ENCODE peak calls at places on chromosomes 1 and 21, in five cellular contexts. G, V, Z, M and P are unnamed samples.

GRCh38 chr1:158148458-158148857 is 32.2 kb upstream of the CD1D start:
- DNase-seq in G (no peak), V (no peak), Z (no peak), M (no peak), P (no peak)

GRCh38 chr1:111538343-111539035 is 35.1 kb upstream of the ADORA3 start:
- DNase-seq in G (peak), V (no peak), Z (no peak), M (no peak), P (no peak)

GRCh38 chr1:83029916-83030315 is 969.0 kb downstream of the TTLL7 start:
- DNase-seq in G (no peak), V (no peak), Z (no peak), M (no peak), P (no peak)

GRCh38 chr1:154975409-154976205 is 1.1 kb downstream of the CKS1B start:
- DNase-seq in G (peak), V (peak), Z (peak), M (peak), P (no peak)

GRCh38 chr1:86906419-86906818 is 7.5 kb downstream of the SELENOF start:
- DNase-seq in G (no peak), V (no peak), Z (no peak), M (no peak), P (no peak)

GRCh38 chr1:201686709-201687455 is 142.1 kb upstream of the IPO9 start:
- DNase-seq in G (peak), V (peak), Z (peak), M (no peak), P (no peak)

GRCh38 chr1:156625436-156626078 is 6.3 kb downstream of the HAPLN2 start:
- DNase-seq in G (peak), V (peak), Z (peak), M (peak), P (no peak)

GRCh38 chr1:83999316-83999819 is 436 bp upstream of the TTLL7 start:
- DNase-seq in G (peak), V (peak), Z (peak), M (no peak), P (no peak)

GRCh38 chr1:167297222-167298214 is 76.8 kb downstream of the POU2F1 start:
- DNase-seq in G (peak), V (no peak), Z (no peak), M (peak), P (no peak)

GRCh38 chr1:207404849-207405525 is 49.1 kb upstream of the CR2 start:
- DNase-seq in G (no peak), V (peak), Z (peak), M (peak), P (peak)

GRCh38 chr1:180157108-180157507 is 2.4 kb downstream of the QSOX1 start:
- DNase-seq in G (peak), V (no peak), Z (no peak), M (no peak), P (no peak)

GRCh38 chr1:215905493-215906095 is 338.5 kb downstream of the KCTD3 start:
- DNase-seq in G (no peak), V (peak), Z (no peak), M (no peak), P (no peak)

GRCh38 chr1:94650301-94650700 is 108.7 kb upstream of the F3 start:
- DNase-seq in G (no peak), V (no peak), Z (no peak), M (peak), P (no peak)

GRCh38 chr1:209626633-209627348 is 25.4 kb downstream of the LAMB3 start:
- DNase-seq in G (no peak), V (no peak), Z (no peak), M (no peak), P (no peak)

GRCh38 chr1:206566976-206567375 is 45.3 kb downstream of the EIF2D start:
- DNase-seq in G (no peak), V (no peak), Z (no peak), M (no peak), P (no peak)

GRCh38 chr1:202005958-202006357 is 4.4 kb upstream of the ELF3 start:
- DNase-seq in G (no peak), V (peak), Z (no peak), M (no peak), P (no peak)

GRCh38 chr1:25053576-25054075 is 123.5 kb upstream of the RUNX3 start:
- DNase-seq in G (no peak), V (no peak), Z (no peak), M (no peak), P (no peak)

GRCh38 chr1:207259391-207259790 is 62.1 kb upstream of the CD55 start:
- DNase-seq in G (no peak), V (peak), Z (no peak), M (no peak), P (no peak)

GRCh38 chr1:10935241-10935640 is 77.2 kb upstream of the TARDBP start:
- DNase-seq in G (no peak), V (no peak), Z (no peak), M (no peak), P (no peak)

GRCh38 chr1:97621955-97622354 is 298.9 kb downstream of the DPYD start:
- DNase-seq in G (no peak), V (no peak), Z (no peak), M (no peak), P (no peak)

GRCh38 chr1:222844108-222844779 is 29.4 kb downstream of the DISP1 start:
- DNase-seq in G (no peak), V (peak), Z (no peak), M (no peak), P (no peak)

GRCh38 chr1:245931450-245931849 is 575.6 kb downstream of the SMYD3 start:
- DNase-seq in G (no peak), V (no peak), Z (no peak), M (no peak), P (no peak)

GRCh38 chr1:245690153-245690552 is 535.4 kb downstream of the KIF26B start:
- DNase-seq in G (no peak), V (no peak), Z (no peak), M (no peak), P (no peak)

GRCh38 chr1:206904423-206905142 is 7.3 kb downstream of the IL24 start:
- DNase-seq in G (no peak), V (no peak), Z (no peak), M (no peak), P (no peak)

GRCh38 chr1:59819566-59820438 is 5.1 kb downstream of the HOOK1 start:
- DNase-seq in G (no peak), V (no peak), Z (no peak), M (no peak), P (no peak)

GRCh38 chr21:23543334-23543733 is 2063.9 kb downstream of the MRPL39 start:
- DNase-seq in G (no peak), V (no peak), Z (no peak), M (no peak), P (no peak)

GRCh38 chr1:210330279-210330866 is 1.7 kb downstream of the HHAT start:
- DNase-seq in G (peak), V (no peak), Z (no peak), M (no peak), P (no peak)

GRCh38 chr21:42225571-42226155 is 6.7 kb downstream of the ABCG1 start:
- DNase-seq in G (peak), V (no peak), Z (no peak), M (no peak), P (no peak)

GRCh38 chr1:240407407-240407806 is 204.5 kb downstream of the GREM2 start:
- DNase-seq in G (no peak), V (no peak), Z (no peak), M (no peak), P (no peak)

GRCh38 chr1:83764209-83764608 is 234.7 kb downstream of the TTLL7 start:
- DNase-seq in G (no peak), V (peak), Z (no peak), M (peak), P (no peak)

GRCh38 chr1:66316464-66317155 is 217.3 kb upstream of the SGIP1 start:
- DNase-seq in G (no peak), V (no peak), Z (no peak), M (no peak), P (no peak)

GRCh38 chr1:77976433-77977076 is 2.3 kb downstream of the FUBP1 start:
- DNase-seq in G (no peak), V (peak), Z (no peak), M (no peak), P (no peak)

GRCh38 chr1:22111620-22112019 is 31.3 kb downstream of the WNT4 start:
- DNase-seq in G (no peak), V (no peak), Z (no peak), M (no peak), P (no peak)
- H3K27ac ChIP-seq in G (no peak), V (no peak), Z (no peak), M (no peak), P (no peak)

DNA sequence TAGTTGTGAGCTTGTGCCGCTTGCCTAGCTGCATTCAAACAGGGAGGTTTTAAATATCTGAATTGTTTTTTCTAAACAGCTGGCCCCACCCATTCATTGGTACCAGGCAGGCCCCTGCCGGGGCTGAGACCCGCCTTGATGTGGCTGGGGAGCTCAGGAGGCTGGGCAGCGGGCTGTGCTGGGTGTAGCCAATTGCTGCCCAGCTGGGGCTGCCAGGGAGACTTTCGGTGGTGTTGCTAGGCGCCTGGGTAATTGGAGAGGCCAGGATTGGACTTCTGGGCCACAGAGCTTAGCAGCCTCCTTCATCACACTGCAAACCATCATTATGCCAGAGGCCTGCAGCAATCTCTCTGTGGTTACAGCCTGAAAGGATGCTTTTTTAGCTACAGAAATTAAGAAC is 12.2 kb downstream of the RHBDL2 start:
- DNase-seq in G (no peak), V (no peak), Z (no peak), M (no peak), P (no peak)
- H3K4me3 ChIP-seq in G (no peak), V (no peak), Z (no peak), M (no peak), P (no peak)

GRCh38 chr1:58065520-58065919 is 481.0 kb downstream of the OMA1 start:
- DNase-seq in G (no peak), V (peak), Z (no peak), M (peak), P (no peak)

GRCh38 chr1:58067082-58067481 is 479.4 kb downstream of the OMA1 start:
- DNase-seq in G (no peak), V (peak), Z (no peak), M (no peak), P (peak)

GRCh38 chr1:58063095-58063494 is 483.4 kb downstream of the OMA1 start:
- DNase-seq in G (no peak), V (no peak), Z (no peak), M (no peak), P (no peak)

GRCh38 chr1:58062635-58063034 is 483.9 kb downstream of the OMA1 start:
- DNase-seq in G (no peak), V (no peak), Z (no peak), M (no peak), P (peak)

GRCh38 chr1:58064281-58064680 is 482.2 kb downstream of the OMA1 start:
- DNase-seq in G (no peak), V (peak), Z (no peak), M (no peak), P (no peak)
- H3K9ac ChIP-seq in G (no peak), V (no peak), Z (no peak), M (no peak), P (no peak)

GRCh38 chr1:19109545-19109944 is 100.5 kb downstream of the UBR4 start:
- DNase-seq in G (no peak), V (no peak), Z (no peak), M (no peak), P (no peak)

GRCh38 chr1:19113362-19114092 is 96.5 kb downstream of the UBR4 start:
- DNase-seq in G (peak), V (peak), Z (peak), M (peak), P (peak)

GRCh38 chr1:19115082-19115808 is 94.8 kb downstream of the UBR4 start:
- DNase-seq in G (no peak), V (no peak), Z (no peak), M (no peak), P (no peak)

DNA sequence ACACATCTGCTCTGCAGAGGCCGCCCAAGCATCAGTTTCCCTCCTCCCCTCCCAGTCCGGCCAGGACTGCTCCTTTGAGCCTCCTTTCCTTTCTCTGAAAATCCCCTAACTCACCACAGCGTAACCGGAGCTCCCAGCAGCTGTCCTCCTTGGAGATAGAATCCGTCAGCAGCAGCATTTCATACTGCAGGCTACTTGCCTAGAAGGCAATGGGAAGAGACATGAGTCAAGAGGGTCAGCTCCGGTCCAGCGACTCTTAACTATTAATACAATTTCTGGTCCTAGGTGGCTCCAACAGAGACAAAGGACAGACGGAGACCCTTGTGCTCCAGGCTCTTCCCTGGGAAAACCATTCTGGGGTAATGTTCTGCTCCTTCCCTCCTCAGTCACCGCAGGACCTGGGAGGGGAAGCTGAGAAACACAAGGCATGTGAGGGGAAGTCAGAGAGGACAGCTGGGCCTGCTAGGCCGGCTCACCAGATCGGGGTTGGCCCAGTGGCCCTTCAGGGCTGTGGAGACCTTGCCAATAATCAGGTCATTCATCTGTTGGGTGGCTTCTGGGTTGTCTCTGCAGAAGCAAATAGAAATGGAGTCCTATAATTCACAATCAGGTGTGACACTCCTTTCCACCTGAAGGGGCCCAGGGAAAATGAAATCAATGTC is 99.7 kb downstream of the UBR4 start:
- DNase-seq in G (no peak), V (no peak), Z (no peak), M (no peak), P (no peak)
- H3K27ac ChIP-seq in G (no peak), V (no peak), Z (no peak), M (no peak), P (no peak)